ENCODE peak calls at places on chromosome X, in ten cellular contexts. Q, V, R, G, E, Y, P, F, T and M are unnamed samples.

GRCh38 chrX:74349387-74349786 is 45.4 kb downstream of the ZCCHC13 start:
- DNase-seq in V (no peak), F (peak), P (peak), T (no peak), E (peak), Q (no peak), R (no peak), Y (peak), G (no peak), M (peak)

GRCh38 chrX:44092778-44093177 is 119.6 kb upstream of the NDP start:
- DNase-seq in F (no peak), E (no peak), G (no peak), Y (no peak), T (no peak), V (no peak), Q (no peak), P (no peak), R (no peak), M (no peak)

GRCh38 chrX:153973127-153974002 is 811 bp downstream of the TMEM187 start:
- DNase-seq in E (no peak), V (peak), Y (no peak), Q (no peak), G (no peak), R (no peak), F (no peak), P (no peak), T (no peak), M (no peak)

GRCh38 chrX:45515262-45516215 is 314.9 kb upstream of the DIPK2B start:
- DNase-seq in Q (peak), F (peak), R (no peak), Y (peak), E (peak), G (peak), V (peak), P (peak), T (peak), M (peak)

GRCh38 chrX:17046478-17047097 is 100.1 kb downstream of the REPS2 start:
- DNase-seq in F (peak), P (peak), V (no peak), R (peak), Y (no peak), G (no peak), T (peak), Q (peak), E (peak), M (peak)

GRCh38 chrX:38260231-38260630 is 39.6 kb upstream of the SRPX start:
- DNase-seq in E (peak), G (no peak), P (no peak), R (peak), T (peak), F (no peak), Q (peak), Y (no peak), V (no peak), M (peak)

GRCh38 chrX:39445336-39445735 is 644.1 kb downstream of the MID1IP1 start:
- DNase-seq in F (no peak), E (no peak), P (no peak), Y (no peak), R (peak), V (no peak), G (no peak), Q (peak), T (no peak), M (peak)

GRCh38 chrX:154516655-154517100 is 646 bp upstream of the FAM3A start:
- DNase-seq in V (no peak), G (no peak), E (no peak), F (peak), P (peak), R (peak), Q (peak), T (no peak), Y (no peak), M (no peak)

GRCh38 chrX:29948653-29949052 is 266.7 kb upstream of the MAGEB2 start:
- DNase-seq in P (peak), Y (no peak), R (no peak), E (peak), Q (no peak), V (no peak), T (no peak), G (no peak), F (no peak), M (no peak)

GRCh38 chrX:147875866-147876596 is 35.7 kb upstream of the FMR1 start:
- DNase-seq in F (no peak), T (no peak), R (no peak), Q (peak), V (no peak), E (no peak), G (no peak), P (no peak), Y (no peak), M (peak)

GRCh38 chrX:69027181-69028005 is 137.9 kb downstream of the PJA1 start:
- DNase-seq in G (no peak), Y (peak), V (no peak), P (peak), T (no peak), R (no peak), E (peak), Q (no peak), F (no peak), M (peak)

GRCh38 chrX:84933956-84934556 is 69.6 kb upstream of the APOOL start:
- DNase-seq in Y (no peak), P (no peak), R (no peak), E (no peak), G (no peak), F (no peak), T (no peak), Q (no peak), V (no peak), M (no peak)

GRCh38 chrX:118368398-118368797 is 22.5 kb downstream of the WDR44 start:
- DNase-seq in P (no peak), V (no peak), Y (no peak), F (no peak), G (no peak), T (no peak), R (no peak), E (no peak), Q (no peak), M (no peak)

GRCh38 chrX:118370921-118371624 is 25.2 kb downstream of the WDR44 start:
- DNase-seq in P (peak), R (no peak), E (no peak), Q (no peak), V (no peak), Y (no peak), G (no peak), F (peak), T (no peak), M (no peak)

GRCh38 chrX:118373538-118373937 is 27.6 kb downstream of the WDR44 start:
- DNase-seq in Q (peak), R (no peak), F (no peak), T (no peak), G (no peak), V (no peak), Y (no peak), E (no peak), P (no peak), M (no peak)
- TF ChIP-seq CTCF in Q (no peak), R (no peak), F (no peak), T (no peak), G (no peak), V (no peak), Y (no peak), E (no peak), P (no peak), M (no peak)

GRCh38 chrX:139559383-139560042 is 29.0 kb downstream of the F9 start:
- DNase-seq in V (no peak), E (peak), Q (peak), G (no peak), P (peak), Y (no peak), R (peak), F (peak), T (peak), M (peak)
- TF ChIP-seq CTCF in V (peak), E (peak), Q (peak), G (no peak), P (peak), Y (peak), R (peak), F (peak), T (peak), M (peak)

GRCh38 chrX:13304052-13304451 is 15.8 kb downstream of the ATXN3L start:
- DNase-seq in Q (no peak), E (no peak), G (no peak), T (no peak), F (no peak), Y (no peak), R (no peak), V (no peak), P (peak), M (no peak)
- TF ChIP-seq CTCF in Q (no peak), E (no peak), G (no peak), T (no peak), F (no peak), Y (no peak), R (no peak), V (no peak), P (no peak), M (no peak)

DNA sequence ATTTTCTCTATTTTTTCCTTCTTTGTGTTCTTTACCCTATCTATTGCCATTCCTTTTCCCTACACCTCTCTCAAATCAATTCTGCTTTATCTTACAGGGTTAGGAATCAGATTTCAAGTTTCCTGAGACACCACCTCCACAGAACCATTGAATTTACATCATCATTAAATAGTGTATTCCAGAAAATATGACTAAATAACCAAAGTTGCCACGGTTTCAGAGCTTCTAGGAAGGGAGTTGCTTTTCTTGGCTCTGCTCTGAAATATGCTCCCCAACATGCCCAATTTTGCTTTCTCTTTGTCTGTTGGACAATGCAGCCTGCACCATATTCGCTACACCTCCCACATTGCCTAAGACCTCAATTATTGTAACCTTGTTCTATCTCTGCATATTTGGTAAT is 124.8 kb upstream of the ACSL4 start:
- DNase-seq in G (no peak), Q (no peak), Y (no peak), R (no peak), T (no peak), E (peak), V (no peak), P (peak), F (peak), M (peak)
- TF ChIP-seq CTCF in G (no peak), Q (no peak), Y (no peak), R (no peak), T (no peak), E (no peak), V (no peak), P (no peak), F (no peak), M (no peak)

DNA sequence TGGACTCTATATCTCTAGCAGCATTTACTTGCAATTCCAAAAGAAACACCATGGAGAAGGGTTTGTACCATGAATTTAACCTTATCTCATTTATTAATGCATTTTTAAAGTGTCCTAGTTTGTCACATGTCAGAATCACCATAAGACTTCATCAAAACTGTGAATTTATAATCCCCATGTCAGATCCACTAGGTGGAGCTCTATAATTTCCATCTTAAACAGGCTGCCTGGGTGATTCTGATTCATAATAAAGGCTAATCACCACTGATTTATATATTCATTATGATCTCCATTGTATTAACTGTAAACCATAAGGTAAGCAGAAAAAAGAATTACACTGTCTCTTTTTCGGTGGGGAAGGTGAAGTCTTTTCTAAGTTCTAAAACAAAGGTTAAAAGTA is 4.0 kb downstream of the TCEAL2 start:
- DNase-seq in E (peak), Y (no peak), V (no peak), R (no peak), F (peak), G (no peak), P (no peak), Q (no peak), T (peak), M (peak)
- TF ChIP-seq CTCF in E (peak), Y (peak), V (no peak), R (peak), F (peak), G (no peak), P (no peak), Q (no peak), T (peak), M (peak)

DNA sequence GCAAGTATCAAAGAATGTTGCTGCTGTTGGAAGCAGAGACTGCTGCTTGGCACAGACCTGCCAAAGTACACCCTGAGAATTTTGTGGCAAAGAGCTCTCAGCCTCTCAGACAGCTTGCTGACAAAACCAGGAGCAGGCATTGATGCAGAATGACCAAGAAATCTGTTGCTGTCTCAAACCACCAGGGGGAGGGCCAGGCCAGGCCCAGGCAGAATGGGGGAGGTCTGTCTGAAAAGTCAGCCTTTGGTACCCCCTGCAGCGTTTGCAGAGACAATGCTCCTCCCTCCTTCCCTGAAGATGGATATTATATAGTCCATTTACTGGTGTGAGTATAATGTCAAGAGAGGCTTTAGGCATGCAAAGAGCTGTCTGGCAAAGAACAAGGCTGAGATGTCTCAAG is 52.9 kb upstream of the TRPC5OS start:
- DNase-seq in V (no peak), P (no peak), E (peak), F (peak), R (peak), G (no peak), Q (peak), T (peak), Y (no peak), M (peak)
- TF ChIP-seq CTCF in V (no peak), P (no peak), E (peak), F (peak), R (peak), G (no peak), Q (peak), T (no peak), Y (no peak), M (peak)

GRCh38 chrX:64097891-64098290 is 107.6 kb downstream of the AMER1 start:
- DNase-seq in P (no peak), Q (no peak), T (no peak), E (no peak), R (no peak), Y (no peak), V (no peak), F (no peak), G (no peak), M (no peak)

DNA sequence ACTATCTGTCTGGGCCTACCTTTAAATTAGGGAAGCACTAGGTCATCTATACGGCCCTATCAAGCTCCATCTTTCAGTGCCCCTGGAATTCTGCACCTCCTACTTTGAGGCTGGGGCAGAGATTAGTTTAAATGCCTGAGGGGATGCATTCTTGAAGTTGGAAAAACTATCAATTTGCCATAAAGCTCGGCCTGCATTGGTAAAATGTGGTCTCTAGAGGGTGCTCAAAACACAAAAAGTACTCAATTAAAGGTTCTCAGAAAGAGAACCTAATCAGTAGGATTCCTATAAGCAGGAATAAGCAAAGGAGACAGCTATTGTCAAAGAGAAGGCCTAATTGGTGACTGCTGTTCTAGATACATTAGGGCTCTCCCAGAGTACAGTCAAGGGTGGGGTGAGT is 111.7 kb downstream of the AMER1 start:
- DNase-seq in Q (peak), P (no peak), G (no peak), T (no peak), E (peak), R (no peak), F (peak), Y (no peak), V (no peak), M (peak)
- TF ChIP-seq CTCF in Q (peak), P (peak), G (no peak), T (no peak), E (peak), R (peak), F (peak), Y (no peak), V (no peak), M (peak)

DNA sequence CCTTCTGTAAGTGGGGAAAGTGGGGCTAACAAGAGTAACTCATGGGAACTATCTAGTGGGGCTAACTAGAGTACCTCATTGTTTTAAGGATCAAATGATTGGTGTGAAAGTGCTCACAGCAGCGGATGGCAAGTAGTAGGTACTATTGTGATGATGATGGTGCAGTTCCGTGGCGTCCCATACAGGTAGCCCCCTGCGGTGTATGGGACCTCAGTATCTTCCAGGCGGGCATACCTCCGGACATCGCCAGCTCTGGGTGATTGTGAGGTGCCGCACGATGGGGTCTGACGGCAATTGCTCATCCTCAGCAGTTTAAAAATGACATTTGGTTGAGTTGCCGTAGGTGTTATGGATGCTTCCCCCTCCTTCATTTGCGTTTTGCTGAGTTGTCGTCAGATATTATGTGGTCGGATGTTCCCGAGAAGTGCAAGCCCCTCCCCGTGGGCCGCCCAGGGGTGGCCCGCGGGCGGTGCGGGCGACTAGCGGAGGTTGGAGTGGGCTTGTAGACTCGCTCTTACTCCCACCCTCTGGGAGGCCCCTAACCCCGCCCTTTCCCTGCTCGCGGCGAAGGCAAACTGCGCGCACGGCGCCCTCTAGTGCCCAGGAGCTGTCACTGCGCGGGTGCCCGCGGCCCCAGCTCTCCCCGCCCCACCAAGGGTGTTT is 18.3 kb upstream of the GPR101 start:
- DNase-seq in G (no peak), V (peak), Q (peak), T (peak), Y (peak), E (peak), R (peak), P (peak), F (peak), M (peak)
- TF ChIP-seq CTCF in G (peak), V (peak), Q (peak), T (peak), Y (peak), E (peak), R (peak), P (peak), F (peak), M (peak)